ENCODE peak calls at places on chromosomes 12 and 14, in seven cellular contexts. I, R, U, E, M, P and A are unnamed samples.

GRCh38 chr12:58671196-58671595 is 249.1 kb downstream of the LRIG3 start:
- DNase-seq in E (no peak), R (no peak), U (no peak), I (no peak), P (no peak), M (no peak), A (no peak)

GRCh38 chr12:53180931-53181645 is 363 bp upstream of the CSAD start:
- DNase-seq in E (peak; percentile 96), M (peak; percentile 71), R (peak; percentile 44), P (no peak), I (no peak), U (no peak), A (peak; percentile 98)

GRCh38 chr14:24312736-24313507 is 1.6 kb downstream of the LTB4R start:
- DNase-seq in M (no peak), R (no peak), P (no peak), I (no peak), E (no peak), U (no peak), A (no peak)

GRCh38 chr14:75477881-75478280 is 44.4 kb upstream of the BATF start:
- DNase-seq in E (no peak), I (no peak), U (no peak), P (no peak), R (no peak), M (no peak), A (no peak)

GRCh38 chr12:94875525-94875924 is 128.0 kb downstream of the NDUFA12 start:
- DNase-seq in U (peak; percentile 25), I (peak; percentile 86), R (peak; percentile 65), P (no peak), E (no peak), M (peak; percentile 21), A (peak; percentile 44)

GRCh38 chr12:11827096-11827841 is 177.8 kb downstream of the ETV6 start:
- DNase-seq in I (no peak), P (no peak), E (no peak), R (no peak), U (no peak), M (no peak), A (no peak)

GRCh38 chr14:44309336-44309735 is 197.7 kb downstream of the FSCB start:
- DNase-seq in E (no peak), R (no peak), M (no peak), P (no peak), I (no peak), U (no peak), A (no peak)

GRCh38 chr12:2675776-2676175 is 119.0 kb upstream of the FKBP4 start:
- DNase-seq in M (no peak), R (no peak), I (no peak), E (no peak), P (no peak), U (no peak), A (no peak)

GRCh38 chr12:89762498-89763170 is 54.0 kb upstream of the ATP2B1 start:
- DNase-seq in M (no peak), R (no peak), U (no peak), I (peak; percentile 51), E (no peak), P (no peak), A (no peak)

GRCh38 chr14:30185832-30186231 is 258.2 kb upstream of the PRKD1 start:
- DNase-seq in P (no peak), E (no peak), I (no peak), U (no peak), M (no peak), R (no peak), A (no peak)

GRCh38 chr12:64951944-64952343 is 127.5 kb downstream of the TBC1D30 start:
- DNase-seq in M (no peak), U (no peak), P (no peak), I (no peak), E (no peak), R (no peak), A (no peak)

GRCh38 chr12:124289634-124290600 is 5.0 kb upstream of the RFLNA start:
- DNase-seq in M (no peak), R (no peak), P (no peak), E (no peak), I (no peak), U (no peak), A (peak; percentile 77)

GRCh38 chr14:65872536-65872935 is 460.0 kb downstream of the FUT8 start:
- DNase-seq in E (no peak), M (no peak), R (no peak), I (no peak), P (no peak), U (no peak), A (no peak)

GRCh38 chr12:64780220-64780530 is 21.0 kb upstream of the GNS start:
- DNase-seq in P (no peak), I (no peak), M (no peak), U (no peak), R (no peak), E (no peak), A (no peak)

GRCh38 chr14:101200008-101200649 is 296.6 kb upstream of the RTL1 start:
- DNase-seq in R (no peak), M (no peak), E (no peak), I (no peak), U (no peak), P (no peak), A (peak; percentile 6)

GRCh38 chr14:66105819-66106218 is 380.4 kb upstream of the CCDC196 start:
- DNase-seq in M (no peak), I (no peak), U (no peak), R (no peak), E (no peak), P (no peak), A (no peak)

GRCh38 chr14:103382375-103382774 is 2.8 kb upstream of the MARK3 start:
- DNase-seq in P (no peak), U (no peak), I (no peak), M (no peak), E (peak; percentile 30), R (no peak), A (no peak)

GRCh38 chr12:23504641-23505399 is 444.6 kb downstream of the SOX5 start:
- DNase-seq in E (no peak), U (no peak), R (no peak), M (no peak), I (no peak), P (no peak), A (no peak)

GRCh38 chr12:10268037-10268436 is 39.6 kb upstream of the KLRD1 start:
- DNase-seq in R (no peak), E (no peak), U (no peak), P (no peak), M (no peak), I (no peak), A (peak; percentile 10)

GRCh38 chr12:51405801-51406207 is 14.6 kb upstream of the GALNT6 start:
- DNase-seq in P (no peak), R (no peak), U (no peak), M (no peak), E (no peak), I (no peak), A (peak; percentile 71)

GRCh38 chr14:52068741-52069616 is at the start of gene NID2:
- DNase-seq in M (peak; percentile 20), I (no peak), U (no peak), P (peak; percentile 63), E (peak; percentile 32), R (no peak), A (peak; percentile 98)

GRCh38 chr12:27524839-27525238 is 833 bp downstream of the PPFIBP1 start:
- DNase-seq in E (no peak), R (no peak), I (no peak), M (no peak), P (no peak), U (no peak), A (no peak)
- TF ChIP-seq SIN3A in E (no peak), R (no peak), I (no peak), M (no peak), P (no peak), U (no peak), A (no peak)

DNA sequence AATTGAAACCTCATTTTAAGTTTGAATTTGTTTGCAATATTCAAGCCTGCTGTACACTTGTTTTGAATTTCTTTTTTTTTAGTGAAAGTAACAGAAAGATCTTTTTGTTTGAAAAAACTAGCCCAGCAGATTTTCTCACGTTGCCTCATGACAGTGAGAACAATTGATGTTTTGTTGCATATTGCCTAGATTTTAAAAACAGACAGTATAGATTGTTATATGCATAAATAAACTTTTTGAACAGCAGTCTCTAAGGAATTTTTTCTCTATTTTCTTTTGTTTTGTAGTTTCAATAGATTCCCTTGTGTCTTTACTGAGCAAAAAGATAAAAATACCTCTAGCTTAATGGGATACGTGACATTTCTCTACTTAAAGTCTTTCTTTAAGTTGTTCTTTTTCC is 15.4 kb downstream of the OR6C6 start:
- DNase-seq in P (no peak), E (no peak), I (no peak), R (no peak), M (no peak), U (no peak), A (no peak)
- TF ChIP-seq SIN3A in P (no peak), E (no peak), I (no peak), R (no peak), M (no peak), U (no peak), A (no peak)

DNA sequence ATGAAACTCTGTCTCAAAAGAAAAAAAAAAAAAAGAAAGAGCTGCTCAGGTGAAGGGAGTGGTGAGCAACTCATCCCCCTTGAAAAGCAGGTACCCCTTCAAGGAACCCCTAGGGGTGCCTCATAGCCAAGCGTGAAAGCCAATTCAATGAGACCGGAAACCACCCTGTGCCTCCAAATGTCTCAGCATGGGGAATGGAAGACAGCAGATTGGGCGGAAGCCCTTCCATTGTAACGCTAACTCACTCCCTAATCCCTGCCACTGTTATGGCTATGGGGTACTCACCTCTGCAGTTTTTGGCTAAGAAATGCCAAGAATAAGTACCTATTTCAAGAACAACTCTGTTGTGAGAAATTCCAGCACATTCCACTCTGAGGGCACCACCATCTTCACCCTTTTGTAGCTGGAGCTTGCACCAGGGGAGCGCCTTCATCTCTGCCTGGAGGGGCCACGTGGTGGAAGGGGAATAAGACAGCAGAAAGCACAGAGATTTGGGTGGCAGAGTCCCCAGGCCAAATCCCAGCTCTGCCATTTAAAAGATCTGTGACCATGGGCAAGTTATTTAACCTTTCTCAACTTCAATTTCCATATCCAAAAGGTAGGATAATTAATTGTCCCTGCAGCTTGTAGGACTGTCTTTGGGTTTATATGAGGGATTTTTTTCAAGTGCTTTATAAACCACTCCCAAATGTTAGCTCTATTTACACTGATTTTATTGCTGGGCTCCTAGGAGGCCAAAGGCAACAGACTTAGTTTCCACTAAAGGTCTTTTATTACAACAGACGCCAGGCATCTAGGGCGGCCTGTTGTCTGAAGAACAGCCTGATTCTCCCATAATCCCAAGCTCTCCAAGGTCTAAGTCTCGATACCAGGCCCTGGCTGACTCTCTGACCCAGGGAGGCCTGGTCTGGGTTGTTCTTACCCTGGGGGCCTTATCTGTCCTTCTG is 63.9 kb downstream of the ITPK1 start:
- DNase-seq in U (no peak), R (no peak), P (peak; percentile 67), I (no peak), E (no peak), M (no peak), A (no peak)
- TF ChIP-seq SIN3A in U (no peak), R (no peak), P (no peak), I (no peak), E (no peak), M (no peak), A (no peak)

DNA sequence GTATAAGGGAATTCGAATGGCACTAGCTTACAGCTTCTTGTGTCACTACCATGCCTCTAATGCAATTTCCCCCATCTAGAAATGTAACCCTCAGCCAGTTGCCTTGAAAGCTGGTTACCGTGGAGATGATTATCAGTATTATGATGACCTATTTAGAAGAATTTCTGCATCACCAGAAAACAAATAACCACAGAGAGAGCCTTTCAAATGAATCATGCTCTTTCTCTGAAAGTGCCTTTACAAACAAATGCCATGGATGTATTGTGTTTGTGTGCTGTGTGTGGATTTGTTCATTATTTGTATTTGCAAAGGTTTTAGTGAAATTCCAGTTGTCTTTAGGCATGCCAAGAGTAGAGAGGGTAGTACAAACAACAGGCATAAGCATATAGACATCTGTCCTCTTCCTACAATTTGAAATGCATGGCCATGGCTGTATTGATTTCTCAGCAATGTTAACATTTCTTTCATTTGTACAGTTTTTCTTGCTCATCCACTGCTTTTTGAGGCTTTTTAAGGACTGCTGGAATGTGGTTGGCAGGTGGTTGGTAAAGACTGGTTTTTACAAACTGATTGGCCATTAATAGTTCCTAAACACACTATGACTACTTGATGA is 266.5 kb downstream of the PAWR start:
- DNase-seq in P (no peak), R (no peak), M (peak; percentile 91), I (no peak), E (no peak), U (peak; percentile 74), A (peak; percentile 30)
- TF ChIP-seq SIN3A in P (no peak), R (no peak), M (no peak), I (no peak), E (no peak), U (no peak), A (no peak)